ENCODE peak calls at places on chromosome 11, in nine cellular contexts. One of them, this sample, is unnamed.
A peak's percentile ranks its signal among the peaks of the same experiment; 100 is the strongest.

GRCh38 chr11:45501277-45501979 is 164.0 kb downstream of the CHST1 start:
- DNase-seq in AG09309: no peak
- DNase-seq in thoracic aorta: no peak
- DNase-seq in GM23248: no peak
- DNase-seq in dorsolateral prefrontal cortex: no peak
- DNase-seq in fibroblast of mammary gland: no peak
- DNase-seq in AG10803: no peak
- DNase-seq in CD8-positive, alpha-beta T cell: no peak
- DNase-seq in heart right ventricle: no peak
- DNase-seq in this sample: no peak

GRCh38 chr11:34052608-34053160 is 1.2 kb downstream of the CAPRIN1 start:
- DNase-seq in AG09309: no peak
- DNase-seq in thoracic aorta: no peak
- DNase-seq in GM23248: peak; percentile 54
- DNase-seq in dorsolateral prefrontal cortex: no peak
- DNase-seq in fibroblast of mammary gland: no peak
- DNase-seq in AG10803: no peak
- DNase-seq in CD8-positive, alpha-beta T cell: no peak
- DNase-seq in heart right ventricle: no peak
- DNase-seq in this sample: no peak

GRCh38 chr11:61598886-61599868 is 18.3 kb upstream of the SYT7 start:
- DNase-seq in AG09309: no peak
- DNase-seq in thoracic aorta: no peak
- DNase-seq in GM23248: peak; percentile 69
- DNase-seq in dorsolateral prefrontal cortex: no peak
- DNase-seq in fibroblast of mammary gland: peak; percentile 87
- DNase-seq in AG10803: peak; percentile 46
- DNase-seq in CD8-positive, alpha-beta T cell: no peak
- DNase-seq in heart right ventricle: peak; percentile 51
- DNase-seq in this sample: no peak

GRCh38 chr11:19574916-19575315 is 137.7 kb upstream of the NAV2 start:
- DNase-seq in AG09309: no peak
- DNase-seq in thoracic aorta: no peak
- DNase-seq in GM23248: no peak
- DNase-seq in dorsolateral prefrontal cortex: no peak
- DNase-seq in fibroblast of mammary gland: no peak
- DNase-seq in AG10803: no peak
- DNase-seq in CD8-positive, alpha-beta T cell: no peak
- DNase-seq in heart right ventricle: no peak
- DNase-seq in this sample: no peak

GRCh38 chr11:122363306-122363705 is 247.3 kb upstream of the BLID start:
- DNase-seq in AG09309: no peak
- DNase-seq in thoracic aorta: no peak
- DNase-seq in GM23248: peak; percentile 66
- DNase-seq in dorsolateral prefrontal cortex: no peak
- DNase-seq in fibroblast of mammary gland: no peak
- DNase-seq in AG10803: no peak
- DNase-seq in CD8-positive, alpha-beta T cell: no peak
- DNase-seq in heart right ventricle: no peak
- DNase-seq in this sample: no peak

GRCh38 chr11:134224710-134225662 is 515 bp downstream of the VPS26B start:
- DNase-seq in AG09309: no peak
- DNase-seq in thoracic aorta: peak; percentile 22
- DNase-seq in GM23248: peak; percentile 65
- DNase-seq in dorsolateral prefrontal cortex: peak; percentile 53
- DNase-seq in fibroblast of mammary gland: no peak
- DNase-seq in AG10803: peak; percentile 12
- DNase-seq in CD8-positive, alpha-beta T cell: peak; percentile 57
- DNase-seq in heart right ventricle: peak; percentile 77
- DNase-seq in this sample: peak; percentile 22

GRCh38 chr11:60860943-60861342 is 5.2 kb upstream of the PTGDR2 start:
- DNase-seq in AG09309: no peak
- DNase-seq in thoracic aorta: no peak
- DNase-seq in GM23248: no peak
- DNase-seq in dorsolateral prefrontal cortex: no peak
- DNase-seq in fibroblast of mammary gland: peak; percentile 38
- DNase-seq in AG10803: no peak
- DNase-seq in CD8-positive, alpha-beta T cell: no peak
- DNase-seq in heart right ventricle: no peak
- DNase-seq in this sample: no peak

GRCh38 chr11:13169709-13170108 is 107.9 kb upstream of the BMAL1 start:
- DNase-seq in AG09309: peak; percentile 67
- DNase-seq in thoracic aorta: no peak
- DNase-seq in GM23248: peak; percentile 86
- DNase-seq in dorsolateral prefrontal cortex: no peak
- DNase-seq in fibroblast of mammary gland: peak; percentile 94
- DNase-seq in AG10803: peak; percentile 90
- DNase-seq in CD8-positive, alpha-beta T cell: no peak
- DNase-seq in heart right ventricle: no peak
- DNase-seq in this sample: no peak

GRCh38 chr11:24637520-24637919 is 140.7 kb downstream of the LUZP2 start:
- DNase-seq in AG09309: no peak
- DNase-seq in thoracic aorta: no peak
- DNase-seq in GM23248: no peak
- DNase-seq in dorsolateral prefrontal cortex: no peak
- DNase-seq in fibroblast of mammary gland: no peak
- DNase-seq in AG10803: no peak
- DNase-seq in CD8-positive, alpha-beta T cell: no peak
- DNase-seq in heart right ventricle: no peak
- DNase-seq in this sample: no peak

GRCh38 chr11:45616802-45617549 is 48.4 kb downstream of the CHST1 start:
- DNase-seq in AG09309: no peak
- DNase-seq in thoracic aorta: no peak
- DNase-seq in GM23248: no peak
- DNase-seq in dorsolateral prefrontal cortex: no peak
- DNase-seq in fibroblast of mammary gland: no peak
- DNase-seq in AG10803: no peak
- DNase-seq in CD8-positive, alpha-beta T cell: no peak
- DNase-seq in heart right ventricle: no peak
- DNase-seq in this sample: no peak

GRCh38 chr11:96016978-96017502 is 93.1 kb upstream of the MTMR2 start:
- DNase-seq in AG09309: no peak
- DNase-seq in thoracic aorta: no peak
- DNase-seq in GM23248: no peak
- DNase-seq in dorsolateral prefrontal cortex: no peak
- DNase-seq in fibroblast of mammary gland: no peak
- DNase-seq in AG10803: no peak
- DNase-seq in CD8-positive, alpha-beta T cell: no peak
- DNase-seq in heart right ventricle: no peak
- DNase-seq in this sample: no peak

GRCh38 chr11:75347781-75348613 is 3.5 kb downstream of the ARRB1 start:
- DNase-seq in AG09309: peak; percentile 67
- DNase-seq in thoracic aorta: no peak
- DNase-seq in GM23248: peak; percentile 94
- DNase-seq in dorsolateral prefrontal cortex: no peak
- DNase-seq in fibroblast of mammary gland: peak; percentile 98
- DNase-seq in AG10803: peak; percentile 94
- DNase-seq in CD8-positive, alpha-beta T cell: no peak
- DNase-seq in heart right ventricle: no peak
- DNase-seq in this sample: no peak

GRCh38 chr11:13110929-13111812 is 102.1 kb downstream of the RASSF10 start:
- DNase-seq in AG09309: no peak
- DNase-seq in thoracic aorta: no peak
- DNase-seq in GM23248: peak; percentile 64
- DNase-seq in dorsolateral prefrontal cortex: no peak
- DNase-seq in fibroblast of mammary gland: peak; percentile 32
- DNase-seq in AG10803: no peak
- DNase-seq in CD8-positive, alpha-beta T cell: no peak
- DNase-seq in heart right ventricle: peak; percentile 16
- DNase-seq in this sample: no peak

GRCh38 chr11:72573380-72573949 is 100.8 kb downstream of the PDE2A start:
- DNase-seq in AG09309: no peak
- DNase-seq in thoracic aorta: no peak
- DNase-seq in GM23248: peak; percentile 62
- DNase-seq in dorsolateral prefrontal cortex: no peak
- DNase-seq in fibroblast of mammary gland: peak; percentile 42
- DNase-seq in AG10803: peak; percentile 29
- DNase-seq in CD8-positive, alpha-beta T cell: no peak
- DNase-seq in heart right ventricle: peak; percentile 49
- DNase-seq in this sample: no peak

GRCh38 chr11:11043676-11044075 is 185.8 kb upstream of the ZBED5 start:
- DNase-seq in AG09309: no peak
- DNase-seq in thoracic aorta: no peak
- DNase-seq in GM23248: no peak
- DNase-seq in dorsolateral prefrontal cortex: no peak
- DNase-seq in fibroblast of mammary gland: no peak
- DNase-seq in AG10803: no peak
- DNase-seq in CD8-positive, alpha-beta T cell: no peak
- DNase-seq in heart right ventricle: no peak
- DNase-seq in this sample: no peak

GRCh38 chr11:35529971-35530495 is 4.6 kb upstream of the PAMR1 start:
- DNase-seq in AG09309: peak; percentile 91
- DNase-seq in thoracic aorta: peak; percentile 21
- DNase-seq in GM23248: peak; percentile 95
- DNase-seq in dorsolateral prefrontal cortex: no peak
- DNase-seq in fibroblast of mammary gland: peak; percentile 98
- DNase-seq in AG10803: peak; percentile 99
- DNase-seq in CD8-positive, alpha-beta T cell: no peak
- DNase-seq in heart right ventricle: peak; percentile 30
- DNase-seq in this sample: peak; percentile 55

GRCh38 chr11:70551323-70552166 is 153.2 kb downstream of the CTTN start:
- DNase-seq in AG09309: no peak
- DNase-seq in thoracic aorta: no peak
- DNase-seq in GM23248: peak; percentile 13
- DNase-seq in dorsolateral prefrontal cortex: no peak
- DNase-seq in fibroblast of mammary gland: no peak
- DNase-seq in AG10803: peak; percentile 24
- DNase-seq in CD8-positive, alpha-beta T cell: no peak
- DNase-seq in heart right ventricle: no peak
- DNase-seq in this sample: no peak

GRCh38 chr11:66278396-66279091 is 569 bp downstream of the CNIH2 start:
- DNase-seq in AG09309: no peak
- DNase-seq in thoracic aorta: no peak
- DNase-seq in GM23248: peak; percentile 59
- DNase-seq in dorsolateral prefrontal cortex: no peak
- DNase-seq in fibroblast of mammary gland: no peak
- DNase-seq in AG10803: peak; percentile 20
- DNase-seq in CD8-positive, alpha-beta T cell: peak; percentile 43
- DNase-seq in heart right ventricle: no peak
- DNase-seq in this sample: no peak
- H3K4me3 ChIP-seq in AG09309: peak overlapping the region; percentile 18
- H3K4me3 ChIP-seq in thoracic aorta: peak overlapping the region; percentile 11
- H3K4me3 ChIP-seq in GM23248: no peak overlapping the region
- H3K4me3 ChIP-seq in dorsolateral prefrontal cortex: peak overlapping the region; percentile 39
- H3K4me3 ChIP-seq in fibroblast of mammary gland: no peak overlapping the region
- H3K4me3 ChIP-seq in AG10803: no peak overlapping the region
- H3K4me3 ChIP-seq in CD8-positive, alpha-beta T cell: no peak overlapping the region
- H3K4me3 ChIP-seq in heart right ventricle: no peak overlapping the region
- H3K4me3 ChIP-seq in this sample: peak overlapping the region; percentile 47

DNA sequence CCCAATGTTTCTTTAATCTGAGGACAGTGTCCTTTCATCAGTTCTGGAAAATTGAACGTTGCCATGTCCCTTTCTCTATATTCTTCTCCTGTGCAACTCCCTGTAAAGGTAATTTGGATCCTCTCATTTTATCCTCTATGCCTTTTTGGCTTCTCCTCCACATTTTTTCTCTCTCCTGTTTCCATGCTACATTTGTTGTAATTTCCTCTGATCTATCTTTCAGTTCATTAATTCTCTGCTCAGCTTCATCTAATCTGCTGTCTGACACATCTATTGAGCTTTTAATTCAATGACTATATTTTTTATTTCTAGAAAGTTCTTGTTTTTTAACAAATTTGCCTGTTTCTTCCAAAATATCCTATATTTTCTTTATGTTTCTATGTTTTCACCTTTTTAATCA is 59.3 kb downstream of the RPUSD4 start:
- DNase-seq in AG09309: no peak
- DNase-seq in thoracic aorta: no peak
- DNase-seq in GM23248: no peak
- DNase-seq in dorsolateral prefrontal cortex: no peak
- DNase-seq in fibroblast of mammary gland: no peak
- DNase-seq in AG10803: no peak
- DNase-seq in CD8-positive, alpha-beta T cell: no peak
- DNase-seq in heart right ventricle: no peak
- DNase-seq in this sample: no peak
- H3K4me3 ChIP-seq in AG09309: no peak overlapping the region
- H3K4me3 ChIP-seq in thoracic aorta: no peak overlapping the region
- H3K4me3 ChIP-seq in GM23248: no peak overlapping the region
- H3K4me3 ChIP-seq in dorsolateral prefrontal cortex: no peak overlapping the region
- H3K4me3 ChIP-seq in fibroblast of mammary gland: no peak overlapping the region
- H3K4me3 ChIP-seq in AG10803: no peak overlapping the region
- H3K4me3 ChIP-seq in CD8-positive, alpha-beta T cell: no peak overlapping the region
- H3K4me3 ChIP-seq in heart right ventricle: no peak overlapping the region
- H3K4me3 ChIP-seq in this sample: no peak overlapping the region

DNA sequence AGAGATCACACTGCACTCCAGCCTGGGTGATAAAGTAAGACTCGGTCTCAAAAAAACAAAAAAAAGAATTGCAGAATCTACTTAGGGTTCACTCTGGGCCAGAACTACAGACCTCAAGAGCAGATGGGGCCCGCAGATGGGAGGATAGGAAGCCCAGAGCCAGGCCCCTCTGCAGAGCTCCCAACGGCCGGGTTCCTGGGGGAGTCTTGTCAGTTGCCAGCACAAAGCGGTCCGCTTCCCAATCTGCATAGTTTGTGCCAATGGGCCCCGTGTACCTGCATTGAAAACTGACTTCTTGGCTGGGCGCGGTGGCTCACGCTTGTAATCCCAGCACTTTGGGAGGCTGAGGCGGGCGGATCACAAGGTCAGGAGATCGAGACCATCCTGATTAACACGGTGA is 1.7 kb upstream of the CHID1 start:
- DNase-seq in AG09309: no peak
- DNase-seq in thoracic aorta: no peak
- DNase-seq in GM23248: no peak
- DNase-seq in dorsolateral prefrontal cortex: no peak
- DNase-seq in fibroblast of mammary gland: no peak
- DNase-seq in AG10803: no peak
- DNase-seq in CD8-positive, alpha-beta T cell: no peak
- DNase-seq in heart right ventricle: no peak
- DNase-seq in this sample: no peak
- H3K4me3 ChIP-seq in AG09309: no peak overlapping the region
- H3K4me3 ChIP-seq in thoracic aorta: no peak overlapping the region
- H3K4me3 ChIP-seq in GM23248: no peak overlapping the region
- H3K4me3 ChIP-seq in dorsolateral prefrontal cortex: no peak overlapping the region
- H3K4me3 ChIP-seq in fibroblast of mammary gland: no peak overlapping the region
- H3K4me3 ChIP-seq in AG10803: no peak overlapping the region
- H3K4me3 ChIP-seq in CD8-positive, alpha-beta T cell: no peak overlapping the region
- H3K4me3 ChIP-seq in heart right ventricle: no peak overlapping the region
- H3K4me3 ChIP-seq in this sample: no peak overlapping the region

GRCh38 chr11:65612691-65613090 is 1.3 kb downstream of the MAP3K11 start:
- DNase-seq in AG09309: no peak
- DNase-seq in thoracic aorta: no peak
- DNase-seq in GM23248: no peak
- DNase-seq in dorsolateral prefrontal cortex: no peak
- DNase-seq in fibroblast of mammary gland: no peak
- DNase-seq in AG10803: no peak
- DNase-seq in CD8-positive, alpha-beta T cell: no peak
- DNase-seq in heart right ventricle: no peak
- DNase-seq in this sample: no peak
- H3K4me3 ChIP-seq in AG09309: peak overlapping the region; percentile 76
- H3K4me3 ChIP-seq in thoracic aorta: peak overlapping the region; percentile 73
- H3K4me3 ChIP-seq in GM23248: peak overlapping the region; percentile 85
- H3K4me3 ChIP-seq in dorsolateral prefrontal cortex: peak overlapping the region; percentile 99
- H3K4me3 ChIP-seq in fibroblast of mammary gland: peak overlapping the region; percentile 91
- H3K4me3 ChIP-seq in AG10803: peak overlapping the region; percentile 95
- H3K4me3 ChIP-seq in CD8-positive, alpha-beta T cell: peak overlapping the region; percentile 78
- H3K4me3 ChIP-seq in heart right ventricle: peak overlapping the region; percentile 97
- H3K4me3 ChIP-seq in this sample: peak overlapping the region; percentile 97

DNA sequence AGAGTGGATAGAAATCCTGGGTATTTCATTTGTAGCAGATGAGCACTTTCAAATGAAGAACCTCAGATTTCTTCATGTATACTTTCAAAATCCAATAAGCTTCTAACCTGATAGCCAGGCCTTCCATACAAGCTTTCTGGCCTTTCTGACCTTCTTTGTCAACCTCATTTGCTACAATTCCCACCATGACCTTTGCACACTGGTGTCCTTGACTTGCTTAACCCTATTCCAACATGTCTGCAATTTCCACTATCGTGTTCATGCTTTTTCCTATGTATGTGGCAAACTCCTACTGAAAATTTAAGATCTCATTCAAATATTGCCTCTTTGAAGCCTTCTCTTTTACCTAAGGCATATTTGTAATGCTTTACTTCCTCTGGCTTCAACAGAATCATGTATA is 242.1 kb upstream of the CCDC90B start:
- DNase-seq in AG09309: no peak
- DNase-seq in thoracic aorta: no peak
- DNase-seq in GM23248: no peak
- DNase-seq in dorsolateral prefrontal cortex: no peak
- DNase-seq in fibroblast of mammary gland: no peak
- DNase-seq in AG10803: no peak
- DNase-seq in CD8-positive, alpha-beta T cell: no peak
- DNase-seq in heart right ventricle: no peak
- DNase-seq in this sample: no peak
- H3K4me3 ChIP-seq in AG09309: no peak overlapping the region
- H3K4me3 ChIP-seq in thoracic aorta: no peak overlapping the region
- H3K4me3 ChIP-seq in GM23248: no peak overlapping the region
- H3K4me3 ChIP-seq in dorsolateral prefrontal cortex: no peak overlapping the region
- H3K4me3 ChIP-seq in fibroblast of mammary gland: no peak overlapping the region
- H3K4me3 ChIP-seq in AG10803: no peak overlapping the region
- H3K4me3 ChIP-seq in CD8-positive, alpha-beta T cell: no peak overlapping the region
- H3K4me3 ChIP-seq in heart right ventricle: no peak overlapping the region
- H3K4me3 ChIP-seq in this sample: no peak overlapping the region